ENCODE peak calls at places on chromosomes 1 and 21, in ten cellular contexts. D is GOT3; N is left lung; H is occipital lobe; I is mucosa of descending colon; O is progenitor cell of endocrine pancreas; A is activated CD8-positive, alpha-beta memory T cell treated with anti-CD3 and anti-CD28 coated beads, Interleukin-2, amount 10 ng/mL, durations not matched to agents 7 days and 5 days; F is B cell; Y is nephron progenitor cell; R is MCF 10A. X is an unnamed sample.

GRCh38 chr1:178273707-178274410 is 180.0 kb downstream of the RASAL2 start:
- DNase-seq in D (no peak), O (no peak), H (no peak), F (no peak), A (no peak), Y (no peak), N (no peak), I (no peak), R (no peak), X (no peak)

GRCh38 chr21:42841156-42841915 is 38.0 kb downstream of the WDR4 start:
- DNase-seq in R (no peak), D (no peak), F (no peak), N (peak; percentile 21), A (peak; percentile 31), I (peak; percentile 13), Y (no peak), H (no peak), O (no peak), X (no peak)

GRCh38 chr1:155192346-155193274 is 15.1 kb downstream of the THBS3 start:
- DNase-seq in Y (no peak), H (no peak), N (peak; percentile 85), D (no peak), A (no peak), R (peak; percentile 94), I (peak; percentile 86), O (no peak), F (no peak), X (no peak)

GRCh38 chr21:45291613-45292398 is 4.1 kb upstream of the POFUT2 start:
- DNase-seq in D (no peak), A (peak; percentile 39), H (no peak), F (no peak), Y (no peak), N (peak; percentile 30), I (peak; percentile 33), O (peak; percentile 15), R (no peak), X (no peak)

GRCh38 chr1:150613061-150613920 is 16.1 kb downstream of the ENSA start:
- DNase-seq in O (no peak), Y (no peak), R (peak; percentile 98), F (peak; percentile 60), I (no peak), H (no peak), D (no peak), N (peak; percentile 52), A (peak; percentile 75), X (no peak)

GRCh38 chr1:206971029-206971655 is 882 bp upstream of the FCAMR start:
- DNase-seq in R (no peak), F (no peak), O (no peak), I (no peak), Y (no peak), A (no peak), D (no peak), N (no peak), H (no peak), X (no peak)

GRCh38 chr1:105442901-105443300 is 1613.6 kb upstream of the PRMT6 start:
- DNase-seq in O (no peak), Y (no peak), I (no peak), F (no peak), A (no peak), D (no peak), H (no peak), N (no peak), R (no peak), X (no peak)

GRCh38 chr21:36783612-36784383 is 84.9 kb downstream of the SIM2 start:
- DNase-seq in O (no peak), A (no peak), Y (no peak), N (peak; percentile 52), R (peak; percentile 49), F (no peak), H (no peak), I (no peak), D (no peak), X (no peak)

GRCh38 chr1:162421258-162422194 is 9.6 kb upstream of the SH2D1B start:
- DNase-seq in D (no peak), H (no peak), O (no peak), F (no peak), I (no peak), A (no peak), N (no peak), R (no peak), Y (no peak), X (no peak)

GRCh38 chr21:45004059-45004422 is 64.2 kb downstream of the SLX9 start:
- DNase-seq in O (no peak), F (no peak), Y (no peak), R (no peak), H (no peak), D (no peak), N (no peak), A (no peak), I (peak; percentile 9), X (no peak)

GRCh38 chr1:55400560-55400959 is 185.4 kb upstream of the USP24 start:
- DNase-seq in R (no peak), I (no peak), A (no peak), N (no peak), D (no peak), Y (no peak), H (no peak), F (no peak), O (no peak), X (no peak)

GRCh38 chr1:151398691-151399065 is 695 bp upstream of the PSMB4 start:
- DNase-seq in I (no peak), O (no peak), D (no peak), N (no peak), R (no peak), A (no peak), Y (no peak), H (no peak), F (peak; percentile 14), X (no peak)

GRCh38 chr1:204367956-204368355 is 8.2 kb upstream of the PLEKHA6 start:
- DNase-seq in H (no peak), F (no peak), N (no peak), R (peak; percentile 33), O (no peak), I (no peak), A (no peak), Y (no peak), D (no peak), X (no peak)

GRCh38 chr1:117630423-117630998 is 24.7 kb downstream of the TENT5C start:
- DNase-seq in R (no peak), A (no peak), F (no peak), H (no peak), Y (no peak), I (no peak), O (no peak), N (peak; percentile 44), D (no peak), X (no peak)

GRCh38 chr1:234985531-234986294 is 142.9 kb downstream of the TOMM20 start:
- DNase-seq in A (no peak), Y (no peak), I (no peak), F (no peak), R (no peak), H (no peak), D (no peak), O (no peak), N (no peak), X (no peak)

GRCh38 chr21:26422138-26422537 is 150.9 kb downstream of the CYYR1 start:
- DNase-seq in R (no peak), N (no peak), D (no peak), F (no peak), Y (no peak), I (no peak), H (no peak), A (no peak), O (no peak), X (no peak)

GRCh38 chr1:169765580-169766331 is 29.0 kb downstream of the METTL18 start:
- DNase-seq in H (no peak), Y (no peak), F (no peak), D (no peak), A (no peak), O (no peak), N (no peak), I (no peak), R (no peak), X (no peak)

GRCh38 chr1:7207875-7208646 is 422.8 kb downstream of the CAMTA1 start:
- DNase-seq in O (peak; percentile 56), H (peak; percentile 12), A (peak; percentile 51), Y (peak; percentile 78), N (no peak), R (peak; percentile 74), I (peak; percentile 52), F (no peak), D (peak; percentile 17), X (peak; percentile 79)

GRCh38 chr1:204278254-204278653 is 64.5 kb upstream of the GOLT1A start:
- DNase-seq in F (no peak), Y (no peak), H (no peak), A (no peak), O (no peak), I (no peak), N (no peak), R (no peak), D (no peak), X (no peak)

GRCh38 chr1:157932082-157932481 is 61.4 kb upstream of the KIRREL1 start:
- DNase-seq in A (no peak), I (no peak), Y (no peak), R (peak; percentile 74), D (no peak), F (no peak), N (no peak), O (no peak), H (no peak), X (no peak)

GRCh38 chr1:164703415-164703814 is 144.4 kb downstream of the PBX1 start:
- DNase-seq in F (no peak), O (no peak), D (no peak), H (no peak), I (no peak), R (no peak), A (no peak), Y (no peak), N (no peak), X (no peak)

GRCh38 chr1:100734716-100735115 is 15.2 kb downstream of the VCAM1 start:
- DNase-seq in D (no peak), R (no peak), I (no peak), A (no peak), N (no peak), F (no peak), H (no peak), Y (no peak), O (no peak), X (no peak)

GRCh38 chr1:84141177-84142003 is 2.7 kb upstream of the PRKACB start:
- DNase-seq in O (no peak), H (no peak), A (no peak), Y (no peak), D (no peak), N (no peak), I (no peak), R (peak; percentile 16), F (peak; percentile 23), X (no peak)

GRCh38 chr1:230348386-230349022 is 77.6 kb downstream of the PGBD5 start:
- DNase-seq in O (no peak), D (no peak), H (no peak), F (no peak), I (no peak), N (no peak), R (no peak), A (no peak), Y (no peak), X (no peak)

GRCh38 chr1:230867903-230868735 is at the start of gene C1orf198:
- DNase-seq in R (peak; percentile 65), Y (peak; percentile 90), D (peak; percentile 40), N (peak; percentile 75), I (peak; percentile 89), O (peak; percentile 84), H (peak; percentile 69), A (peak; percentile 68), F (peak; percentile 83), X (peak; percentile 78)